ENCODE peak calls at places on chromosome 2, in four cellular contexts. B is mesendoderm, Q is fibroblast of lung, K is GM23338. I is an unnamed sample.

GRCh38 chr2:68832161-68832869 is 38.9 kb downstream of the BMP10 start:
- DNase-seq in K (no peak), Q (peak; percentile 78), B (no peak), I (peak; percentile 22)

GRCh38 chr2:59575191-59575590 is 978.3 kb downstream of the BCL11A start:
- DNase-seq in K (no peak), B (no peak), Q (no peak), I (no peak)

GRCh38 chr2:9206991-9207640 is 504 bp downstream of the ASAP2 start:
- DNase-seq in Q (peak; percentile 29), K (peak; percentile 56), B (peak; percentile 44), I (peak; percentile 73)

GRCh38 chr2:234178309-234179030 is 128.0 kb downstream of the SPP2 start:
- DNase-seq in K (no peak), B (peak; percentile 31), Q (peak; percentile 66), I (peak; percentile 47)

GRCh38 chr2:58339548-58340243 is 98.6 kb upstream of the FANCL start:
- DNase-seq in B (no peak), K (no peak), Q (no peak), I (no peak)

GRCh38 chr2:121260370-121261154 is 24.4 kb downstream of the TFCP2L1 start:
- DNase-seq in B (no peak), K (no peak), Q (no peak), I (no peak)

GRCh38 chr2:45370367-45370766 is 240.7 kb downstream of the SRBD1 start:
- DNase-seq in B (no peak), Q (peak; percentile 51), K (no peak), I (peak; percentile 39)

GRCh38 chr2:147843421-147843863 is 1.4 kb upstream of the ACVR2A start:
- DNase-seq in Q (no peak), K (no peak), B (no peak), I (no peak)

GRCh38 chr2:45169339-45170190 is 160.3 kb upstream of the SIX2 start:
- DNase-seq in Q (no peak), B (peak; percentile 58), K (peak; percentile 70), I (peak; percentile 58)

GRCh38 chr2:150296795-150297546 is 190.5 kb downstream of the RND3 start:
- DNase-seq in K (no peak), B (no peak), Q (peak; percentile 44), I (peak; percentile 75)

GRCh38 chr2:173568054-173568453 is 213.4 kb downstream of the CDCA7 start:
- DNase-seq in Q (no peak), B (peak; percentile 77), K (peak; percentile 79), I (peak; percentile 23)

GRCh38 chr2:102063948-102064678 is 72.4 kb downstream of the IL1R2 start:
- DNase-seq in B (peak; percentile 84), K (peak; percentile 35), Q (peak; percentile 99), I (peak; percentile 100)

GRCh38 chr2:72235497-72236413 is 88.1 kb upstream of the CYP26B1 start:
- DNase-seq in K (no peak), B (peak; percentile 11), Q (peak; percentile 6), I (peak; percentile 26)

GRCh38 chr2:32360416-32360815 is 3.6 kb downstream of the BIRC6 start:
- DNase-seq in Q (peak; percentile 66), K (no peak), B (no peak), I (peak; percentile 58)

GRCh38 chr2:206113148-206113547 is 27.2 kb upstream of the INO80D start:
- DNase-seq in B (no peak), K (no peak), Q (no peak), I (peak; percentile 49)

GRCh38 chr2:55899881-55900280 is 23.7 kb downstream of the EFEMP1 start:
- DNase-seq in K (no peak), B (no peak), Q (peak; percentile 94), I (peak; percentile 39)

GRCh38 chr2:44242929-44243328 is 32.4 kb upstream of the SLC3A1 start:
- DNase-seq in Q (no peak), B (no peak), K (no peak), I (peak; percentile 28)

GRCh38 chr2:72145658-72146329 is 1.9 kb downstream of the CYP26B1 start:
- DNase-seq in Q (no peak), K (peak; percentile 34), B (no peak), I (peak; percentile 42)

GRCh38 chr2:2873450-2873811 is 504.2 kb downstream of the EIPR1 start:
- DNase-seq in B (no peak), Q (no peak), K (no peak), I (no peak)

GRCh38 chr2:68687018-68687417 is 43.6 kb downstream of the PROKR1 start:
- DNase-seq in K (no peak), B (no peak), Q (no peak), I (no peak)

GRCh38 chr2:112972423-112973086 is 5.3 kb upstream of the IL36G start:
- DNase-seq in K (no peak), B (no peak), Q (no peak), I (no peak)

GRCh38 chr2:156333274-156333950 is 891 bp upstream of the NR4A2 start:
- DNase-seq in B (no peak), Q (no peak), K (no peak), I (no peak)

GRCh38 chr2:222300725-222301295 is 2.0 kb upstream of the PAX3 start:
- DNase-seq in B (peak; percentile 82), K (peak; percentile 69), Q (peak; percentile 45), I (no peak)

GRCh38 chr2:33437297-33437696 is 39.2 kb upstream of the RASGRP3 start:
- DNase-seq in K (no peak), B (no peak), Q (peak; percentile 99), I (peak; percentile 88)

GRCh38 chr2:68878753-68879152 is 7.6 kb upstream of the BMP10 start:
- DNase-seq in Q (peak; percentile 70), B (peak; percentile 24), K (no peak), I (peak; percentile 20)

GRCh38 chr2:204608261-204608660 is 63.0 kb downstream of the PARD3B start:
- DNase-seq in K (no peak), Q (peak; percentile 68), B (no peak), I (peak; percentile 69)

GRCh38 chr2:109298851-109299250 is 169.8 kb downstream of the SH3RF3 start:
- DNase-seq in B (no peak), Q (no peak), K (no peak), I (no peak)
- H3K79me2 ChIP-seq in B (no peaks in the 10 kb centered on the region), Q (peaks cover 14% of the 10 kb centered on the region), K (no peaks in the 10 kb centered on the region), I (no peaks in the 10 kb centered on the region)

DNA sequence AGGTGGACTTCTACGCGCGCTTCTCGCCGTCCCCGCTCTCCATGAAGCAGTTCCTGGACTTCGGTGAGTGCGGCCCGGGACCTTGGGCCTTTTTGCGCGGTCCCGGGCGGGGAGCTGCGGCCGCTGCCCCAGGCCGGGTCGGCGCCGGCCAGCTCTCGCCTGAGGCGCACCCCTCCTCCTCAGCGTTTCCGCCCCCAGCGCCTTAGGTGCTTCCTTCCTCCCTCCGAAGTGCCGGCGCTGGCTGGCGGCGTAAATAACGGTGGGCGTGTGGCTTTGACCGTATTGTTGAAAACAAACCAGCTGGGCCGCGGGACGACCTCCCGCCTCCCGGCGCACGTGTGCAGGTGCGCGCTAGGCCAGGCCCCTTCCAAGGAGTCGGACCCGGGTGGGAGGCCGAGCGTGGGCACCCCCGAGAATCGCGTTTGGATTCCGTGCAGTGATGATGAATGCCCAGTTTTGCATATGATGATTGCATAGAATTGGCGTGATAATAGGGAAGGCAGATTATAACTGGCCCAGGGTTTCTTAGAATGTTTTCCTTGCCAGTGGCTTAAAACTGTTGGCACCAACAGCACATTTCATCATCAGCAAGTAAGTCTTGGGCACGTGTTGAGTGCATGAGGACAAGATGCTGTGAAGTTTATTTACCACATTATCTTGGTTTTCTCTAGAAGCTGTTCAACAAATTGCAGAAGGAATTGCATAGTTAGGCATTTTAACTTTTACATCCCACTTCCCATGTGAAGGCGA is 569 bp downstream of the PDK1 start:
- DNase-seq in B (peak; percentile 89), K (peak; percentile 94), Q (peak; percentile 56), I (peak; percentile 85)
- H3K79me2 ChIP-seq in B (peaks cover 31% of the 10 kb centered on the region), K (peaks cover 33% of the 10 kb centered on the region), Q (peaks cover 31% of the 10 kb centered on the region), I (peaks cover 62% of the 10 kb centered on the region)

DNA sequence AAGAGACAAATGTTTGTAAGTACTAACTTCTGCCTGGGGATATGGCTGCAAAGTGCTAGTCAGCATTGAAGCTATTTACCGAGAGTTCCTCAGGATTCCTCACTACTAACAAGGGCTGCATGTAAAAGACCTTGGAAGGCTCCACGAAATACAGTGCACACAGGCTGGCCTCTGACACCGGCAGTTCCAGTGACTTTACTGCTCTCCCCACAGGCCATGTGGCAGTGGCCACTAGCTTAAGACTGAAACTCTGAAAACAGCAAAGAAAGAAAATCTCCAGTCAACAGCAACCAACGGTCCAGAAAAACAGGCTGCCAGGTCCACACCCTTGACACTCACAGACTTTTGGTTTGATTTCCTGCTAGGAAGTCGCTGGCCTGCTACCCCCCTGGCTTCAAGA is 11.1 kb downstream of the MREG start:
- DNase-seq in B (no peak), Q (no peak), K (no peak), I (no peak)
- H3K79me2 ChIP-seq in B (peaks cover 37% of the 10 kb centered on the region), Q (no peaks in the 10 kb centered on the region), K (peaks cover 90% of the 10 kb centered on the region), I (no peaks in the 10 kb centered on the region)

GRCh38 chr2:241649927-241650326 is 12.4 kb downstream of the ATG4B start:
- DNase-seq in K (no peak), B (no peak), Q (no peak), I (no peak)
- H3K79me2 ChIP-seq in K (peaks cover 79% of the 10 kb centered on the region), B (peaks cover 50% of the 10 kb centered on the region), Q (peaks cover 27% of the 10 kb centered on the region), I (peaks cover 81% of the 10 kb centered on the region)

DNA sequence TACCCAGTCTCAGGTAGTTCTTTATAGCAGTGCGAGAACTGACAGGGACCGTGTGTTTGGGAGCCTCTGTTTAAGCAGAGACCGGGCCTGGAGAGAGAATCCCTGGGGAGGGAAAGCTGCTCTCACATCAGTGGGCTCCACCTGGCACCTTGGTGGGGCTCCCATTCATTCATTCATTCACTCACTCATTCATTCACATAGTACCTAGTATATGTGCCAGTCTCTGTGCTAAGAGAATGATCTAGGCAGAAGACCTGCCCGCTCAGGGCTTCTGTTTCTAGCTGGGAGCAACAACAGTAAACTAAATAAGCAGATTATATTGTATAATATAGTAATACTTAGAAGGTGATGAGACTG is 17.8 kb downstream of the HPCAL1 start:
- DNase-seq in B (no peak), Q (no peak), K (no peak), I (no peak)
- H3K79me2 ChIP-seq in B (no peaks in the 10 kb centered on the region), Q (no peaks in the 10 kb centered on the region), K (no peaks in the 10 kb centered on the region), I (peaks cover 70% of the 10 kb centered on the region)

DNA sequence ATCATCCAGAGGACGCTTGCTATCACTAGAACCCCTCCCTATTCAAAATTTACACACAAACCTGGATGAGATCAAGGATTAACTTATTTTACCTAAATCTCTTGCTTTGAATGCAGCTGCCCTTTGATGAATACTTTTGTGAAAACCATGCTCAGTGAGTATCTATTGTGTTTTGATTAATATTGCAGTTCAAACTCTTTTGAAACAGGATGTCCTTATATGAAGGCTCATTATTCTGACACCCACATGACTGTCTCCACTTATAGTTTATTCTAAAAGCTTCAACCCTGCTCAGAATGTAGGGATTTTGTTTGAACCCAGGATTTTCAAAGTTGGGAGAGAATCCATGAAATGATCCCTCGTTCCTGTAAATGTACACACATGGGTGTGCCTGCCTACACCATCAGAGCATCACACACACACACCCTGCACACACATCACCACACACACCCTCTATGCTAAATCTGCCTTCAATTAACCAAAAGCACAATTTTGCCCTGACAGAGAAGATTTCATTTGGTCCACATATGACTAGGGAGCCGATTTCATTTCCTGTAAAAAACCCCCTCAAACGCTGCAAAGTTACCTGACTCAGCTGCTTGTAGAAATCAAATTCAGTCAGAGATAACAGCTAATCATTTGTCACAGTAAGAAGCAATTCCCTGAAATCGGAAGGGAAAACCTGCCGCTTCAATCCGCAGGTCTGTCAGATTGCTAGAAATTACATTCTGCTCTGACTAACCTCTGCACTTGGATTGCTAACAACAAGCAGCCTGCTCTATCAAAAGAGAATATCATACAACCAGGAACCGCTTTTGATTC is 65.2 kb downstream of the ZEB2 start:
- DNase-seq in K (no peak), Q (no peak), B (peak; percentile 74), I (peak; percentile 65)
- H3K79me2 ChIP-seq in K (no peaks in the 10 kb centered on the region), Q (peaks cover 88% of the 10 kb centered on the region), B (no peaks in the 10 kb centered on the region), I (peaks cover 75% of the 10 kb centered on the region)

GRCh38 chr2:36403675-36404230 is 48.2 kb downstream of the CRIM1 start:
- DNase-seq in Q (peak; percentile 94), B (peak; percentile 85), K (no peak), I (peak; percentile 83)
- H3K79me2 ChIP-seq in Q (peaks cover 96% of the 10 kb centered on the region), B (peaks cover 27% of the 10 kb centered on the region), K (peaks cover 95% of the 10 kb centered on the region), I (peaks cover 100% of the 10 kb centered on the region)

GRCh38 chr2:144432921-144433320 is 87.0 kb downstream of the ZEB2 start:
- DNase-seq in K (no peak), B (no peak), Q (peak; percentile 37), I (no peak)
- H3K79me2 ChIP-seq in K (no peaks in the 10 kb centered on the region), B (no peaks in the 10 kb centered on the region), Q (peaks cover 61% of the 10 kb centered on the region), I (peaks cover 98% of the 10 kb centered on the region)

I was measured in GM23248.